ENCODE peak calls at places on chromosomes 4 and X, in five cellular contexts. One of them, this sample, is unnamed.

GRCh38 chr4:44674471-44674870 is 3.7 kb upstream of the GUF1 start:
- DNase-seq in NT2/D1: no peak
- DNase-seq in fibroblast of mammary gland: no peak
- DNase-seq in GM20000: no peak
- DNase-seq in tibial artery: no peak
- DNase-seq in this sample: no peak

GRCh38 chr4:38387348-38387747 is 276.7 kb upstream of the KLF3 start:
- DNase-seq in NT2/D1: no peak
- DNase-seq in fibroblast of mammary gland: peak
- DNase-seq in GM20000: no peak
- DNase-seq in tibial artery: peak
- DNase-seq in this sample: no peak

GRCh38 chrX:13927175-13927574 is 102.5 kb downstream of the GEMIN8 start:
- DNase-seq in fibroblast of mammary gland: no peak
- DNase-seq in GM20000: no peak
- DNase-seq in NT2/D1: no peak
- DNase-seq in tibial artery: no peak
- DNase-seq in this sample: no peak

GRCh38 chr4:57154926-57155325 is 44.7 kb upstream of the IGFBP7 start:
- DNase-seq in tibial artery: no peak
- DNase-seq in NT2/D1: peak
- DNase-seq in GM20000: no peak
- DNase-seq in fibroblast of mammary gland: no peak
- DNase-seq in this sample: no peak

GRCh38 chr4:73593631-73594241 is 26.5 kb downstream of the RASSF6 start:
- DNase-seq in tibial artery: no peak
- DNase-seq in NT2/D1: no peak
- DNase-seq in GM20000: no peak
- DNase-seq in fibroblast of mammary gland: peak
- DNase-seq in this sample: no peak

GRCh38 chrX:38519651-38520050 is 41.7 kb upstream of the TSPAN7 start:
- DNase-seq in tibial artery: no peak
- DNase-seq in NT2/D1: no peak
- DNase-seq in fibroblast of mammary gland: no peak
- DNase-seq in GM20000: no peak
- DNase-seq in this sample: no peak

GRCh38 chr4:184196730-184197355 is 20.8 kb downstream of the ENPP6 start:
- DNase-seq in NT2/D1: no peak
- DNase-seq in GM20000: no peak
- DNase-seq in fibroblast of mammary gland: no peak
- DNase-seq in tibial artery: no peak
- DNase-seq in this sample: no peak

GRCh38 chr4:94757192-94758140 is at the start of gene BMPR1B:
- DNase-seq in GM20000: peak
- DNase-seq in fibroblast of mammary gland: peak
- DNase-seq in NT2/D1: no peak
- DNase-seq in tibial artery: peak
- DNase-seq in this sample: no peak

GRCh38 chr4:71498002-71498401 is 159.2 kb downstream of the SLC4A4 start:
- DNase-seq in tibial artery: no peak
- DNase-seq in fibroblast of mammary gland: peak
- DNase-seq in GM20000: no peak
- DNase-seq in NT2/D1: no peak
- DNase-seq in this sample: no peak

GRCh38 chrX:129976441-129976840 is 6.0 kb upstream of the BCORL1 start:
- DNase-seq in GM20000: no peak
- DNase-seq in NT2/D1: no peak
- DNase-seq in fibroblast of mammary gland: no peak
- DNase-seq in tibial artery: no peak
- DNase-seq in this sample: no peak

GRCh38 chrX:47178337-47178736 is 15.3 kb upstream of the UBA1 start:
- DNase-seq in fibroblast of mammary gland: no peak
- DNase-seq in GM20000: no peak
- DNase-seq in NT2/D1: no peak
- DNase-seq in tibial artery: peak
- DNase-seq in this sample: no peak

GRCh38 chr4:3868146-3868840 is 102.1 kb downstream of the ADRA2C start:
- DNase-seq in GM20000: no peak
- DNase-seq in NT2/D1: no peak
- DNase-seq in tibial artery: no peak
- DNase-seq in fibroblast of mammary gland: peak
- DNase-seq in this sample: no peak

GRCh38 chrX:18871161-18871880 is 112.6 kb downstream of the PHKA2 start:
- DNase-seq in fibroblast of mammary gland: peak
- DNase-seq in GM20000: no peak
- DNase-seq in tibial artery: no peak
- DNase-seq in NT2/D1: no peak
- DNase-seq in this sample: no peak

GRCh38 chrX:71615954-71616353 is 2.4 kb downstream of the CXCR3 start:
- DNase-seq in GM20000: no peak
- DNase-seq in NT2/D1: no peak
- DNase-seq in fibroblast of mammary gland: no peak
- DNase-seq in tibial artery: no peak
- DNase-seq in this sample: no peak

GRCh38 chr4:132982151-132982550 is 166.9 kb upstream of the PCDH10 start:
- DNase-seq in GM20000: no peak
- DNase-seq in NT2/D1: peak
- DNase-seq in tibial artery: no peak
- DNase-seq in fibroblast of mammary gland: no peak
- DNase-seq in this sample: no peak

GRCh38 chr4:173845580-173845979 is 315.6 kb upstream of the HAND2 start:
- DNase-seq in NT2/D1: no peak
- DNase-seq in GM20000: no peak
- DNase-seq in tibial artery: no peak
- DNase-seq in fibroblast of mammary gland: no peak
- DNase-seq in this sample: no peak